ENCODE peak calls at places on chromosomes 7 and 10, in seven cellular contexts. H is thoracic aorta, P is psoas muscle, Z is WERI-Rb-1, A is H9, W is right atrium auricular region, B is fibroblast of mammary gland. G is an unnamed sample.

GRCh38 chr10:91367558-91367957 is 42.6 kb upstream of the HECTD2 start:
- DNase-seq in H (no peak), P (no peak), Z (no peak), A (no peak), W (no peak), B (no peak), G (no peak)

GRCh38 chr10:110887560-110887959 is 15.8 kb downstream of the PDCD4 start:
- DNase-seq in H (no peak), P (no peak), Z (no peak), A (no peak), W (no peak), B (no peak), G (no peak)

GRCh38 chr7:42972703-42973500 is 40.7 kb downstream of the MRPL32 start:
- DNase-seq in H (peak), P (no peak), Z (no peak), A (no peak), W (peak), B (peak), G (no peak)

GRCh38 chr7:155953781-155954549 is 141.7 kb upstream of the SHH start:
- DNase-seq in H (no peak), P (no peak), Z (no peak), A (no peak), W (no peak), B (no peak), G (no peak)

GRCh38 chr7:43750016-43750887 is 8.2 kb upstream of the BLVRA start:
- DNase-seq in H (no peak), P (peak), Z (no peak), A (peak), W (no peak), B (peak), G (peak)

GRCh38 chr7:131921016-131921415 is 364.6 kb upstream of the PODXL start:
- DNase-seq in H (no peak), P (no peak), Z (no peak), A (no peak), W (no peak), B (peak), G (no peak)

GRCh38 chr10:4141471-4141870 is 356.5 kb upstream of the KLF6 start:
- DNase-seq in H (no peak), P (no peak), Z (no peak), A (peak), W (no peak), B (peak), G (no peak)

GRCh38 chr10:131249238-131249956 is 62.1 kb downstream of the TCERG1L start:
- DNase-seq in H (no peak), P (no peak), Z (no peak), A (no peak), W (no peak), B (no peak), G (no peak)

GRCh38 chr7:37031571-37032257 is 307.4 kb upstream of the AOAH start:
- DNase-seq in H (peak), P (peak), Z (no peak), A (peak), W (peak), B (peak), G (no peak)

GRCh38 chr7:137696376-137696775 is 150.4 kb downstream of the DGKI start:
- DNase-seq in H (no peak), P (no peak), Z (no peak), A (no peak), W (no peak), B (peak), G (no peak)

GRCh38 chr10:93417886-93418285 is 64.2 kb downstream of the MYOF start:
- DNase-seq in H (no peak), P (no peak), Z (no peak), A (no peak), W (peak), B (no peak), G (no peak)

GRCh38 chr10:62050941-62051433 is 149.5 kb downstream of the ARID5B start:
- DNase-seq in H (peak), P (peak), Z (no peak), A (no peak), W (peak), B (peak), G (no peak)

GRCh38 chr10:21402606-21403083 is 122.8 kb downstream of the SKIDA1 start:
- DNase-seq in H (no peak), P (no peak), Z (no peak), A (no peak), W (no peak), B (peak), G (no peak)

GRCh38 chr10:14659626-14660196 is 115.0 kb downstream of the FAM107B start:
- DNase-seq in H (no peak), P (no peak), Z (no peak), A (no peak), W (no peak), B (no peak), G (no peak)

GRCh38 chr7:80279760-80280159 is 145.1 kb downstream of the GNAI1 start:
- DNase-seq in H (no peak), P (no peak), Z (no peak), A (no peak), W (no peak), B (no peak), G (no peak)

GRCh38 chr10:77504870-77505257 is 132.7 kb downstream of the KCNMA1 start:
- DNase-seq in H (no peak), P (no peak), Z (peak), A (no peak), W (no peak), B (peak), G (no peak)
- TF ChIP-seq CTCF in H (no peak), P (no peak), Z (peak), A (peak), W (no peak), B (no peak), G (no peak)

GRCh38 chr7:115511330-115511729 is 519.2 kb downstream of the TFEC start:
- DNase-seq in H (no peak), P (no peak), Z (no peak), A (no peak), W (no peak), B (no peak), G (no peak)
- TF ChIP-seq CTCF in H (no peak), P (no peak), Z (no peak), A (no peak), W (no peak), B (no peak), G (no peak)

GRCh38 chr7:110050831-110051230 is 1040.1 kb upstream of the LRRN3 start:
- DNase-seq in H (no peak), P (no peak), Z (no peak), A (no peak), W (no peak), B (no peak), G (no peak)

GRCh38 chr7:110051386-110051785 is 1039.5 kb upstream of the LRRN3 start:
- DNase-seq in H (no peak), P (no peak), Z (no peak), A (no peak), W (no peak), B (no peak), G (no peak)
- TF ChIP-seq CTCF in H (no peak), P (no peak), Z (no peak), A (no peak), W (no peak), B (no peak), G (no peak)

GRCh38 chr7:29243777-29244655 is 49.4 kb downstream of the CHN2 start:
- DNase-seq in H (no peak), P (no peak), Z (peak), A (peak), W (no peak), B (no peak), G (no peak)
- TF ChIP-seq CTCF in H (no peak), P (no peak), Z (peak), A (peak), W (no peak), B (no peak), G (no peak)

GRCh38 chr10:11881477-11882417 is 58.6 kb downstream of the PROSER2 start:
- DNase-seq in H (no peak), P (no peak), Z (no peak), A (peak), W (no peak), B (no peak), G (no peak)
- TF ChIP-seq CTCF in H (no peak), P (no peak), Z (peak), A (peak), W (no peak), B (no peak), G (peak)

GRCh38 chr10:99548041-99548530 is 15.3 kb downstream of the NKX2-3 start:
- DNase-seq in H (no peak), P (no peak), Z (peak), A (peak), W (no peak), B (peak), G (no peak)
- TF ChIP-seq CTCF in H (no peak), P (peak), Z (peak), A (peak), W (no peak), B (peak), G (no peak)

GRCh38 chr10:70272925-70273316 is 10.9 kb downstream of the NPFFR1 start:
- DNase-seq in H (no peak), P (no peak), Z (no peak), A (no peak), W (no peak), B (peak), G (no peak)
- TF ChIP-seq CTCF in H (peak), P (peak), Z (no peak), A (peak), W (peak), B (peak), G (peak)

DNA sequence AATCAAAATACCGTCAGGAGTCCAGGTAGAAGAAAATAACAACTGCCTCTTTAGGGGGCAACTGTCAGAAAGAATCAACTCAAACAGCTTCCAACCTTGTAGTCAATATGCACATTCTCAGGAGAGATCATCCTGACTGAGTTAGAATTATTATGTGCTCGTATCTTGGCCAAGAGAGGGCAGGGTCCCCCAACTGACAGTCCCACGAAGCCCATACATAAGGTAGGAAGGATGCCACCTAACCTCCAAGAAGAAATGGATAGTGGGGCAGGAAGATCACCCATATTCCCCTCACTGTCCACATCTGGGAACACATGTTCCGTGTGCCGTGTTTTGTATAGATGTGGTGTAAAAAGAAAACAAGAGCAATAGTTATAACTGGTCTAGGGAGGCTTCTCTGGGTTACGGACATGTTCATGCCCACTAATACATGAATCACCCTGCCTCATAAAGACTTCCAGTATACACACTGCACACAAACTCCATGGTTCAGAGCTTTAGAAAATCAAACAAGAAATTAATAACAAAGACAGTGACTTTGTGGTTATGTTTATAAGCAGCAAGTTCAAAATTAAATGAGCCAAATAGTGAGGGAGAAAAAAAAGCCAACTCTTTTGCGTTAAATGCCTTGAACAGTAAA is 295.6 kb downstream of the FGFR2 start:
- DNase-seq in H (no peak), P (no peak), Z (no peak), A (no peak), W (no peak), B (no peak), G (no peak)
- TF ChIP-seq CTCF in H (no peak), P (no peak), Z (no peak), A (no peak), W (no peak), B (no peak), G (no peak)

DNA sequence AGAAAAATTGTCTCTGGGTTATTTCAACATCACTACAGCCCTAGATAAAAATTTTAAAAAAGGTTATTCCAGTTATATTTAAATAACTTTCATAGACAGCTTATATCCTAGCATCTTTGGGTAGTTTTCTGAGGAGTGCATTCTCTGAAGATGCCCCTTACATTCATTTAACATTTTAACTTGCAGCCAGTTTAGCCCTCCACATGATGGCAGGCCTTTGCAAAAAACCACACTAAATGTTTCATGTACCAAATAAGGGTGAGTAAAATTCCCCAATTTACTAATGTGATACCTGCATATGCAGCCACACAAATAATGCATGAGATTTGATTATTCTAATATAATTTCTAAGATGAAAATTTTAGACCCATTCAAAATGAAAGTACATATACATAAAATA is 108.4 kb upstream of the ZWINT start:
- DNase-seq in H (no peak), P (no peak), Z (no peak), A (no peak), W (no peak), B (no peak), G (no peak)
- TF ChIP-seq CTCF in H (no peak), P (no peak), Z (no peak), A (no peak), W (no peak), B (no peak), G (no peak)

DNA sequence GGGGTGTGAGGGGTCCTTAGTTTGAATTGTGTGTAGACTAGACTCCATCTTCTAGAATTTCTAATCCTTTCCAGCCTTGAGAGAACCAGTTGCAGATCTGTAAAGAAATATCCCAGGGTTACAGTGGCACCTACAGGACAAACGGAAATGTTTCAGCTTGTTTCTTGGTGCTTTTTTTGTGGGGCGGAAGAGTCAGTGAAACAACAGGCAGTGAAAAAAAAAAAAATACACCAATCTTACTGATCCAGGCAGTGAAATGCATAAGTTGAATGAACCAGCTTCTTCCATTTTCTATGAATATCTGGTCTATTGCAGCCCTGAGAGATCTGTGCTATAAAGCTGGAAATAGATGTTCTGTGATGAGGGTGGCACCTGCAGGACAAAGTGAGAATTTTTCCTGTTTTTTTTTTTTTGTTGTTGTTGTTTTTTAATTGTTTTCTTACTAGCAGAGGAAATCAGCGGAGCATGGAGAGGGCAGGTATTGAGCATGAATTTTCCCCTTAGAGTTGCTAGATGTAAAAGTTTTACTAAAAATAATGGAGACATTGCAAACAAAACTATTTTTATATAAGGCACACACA is 81.9 kb upstream of the DYNC1I1 start:
- DNase-seq in H (no peak), P (no peak), Z (peak), A (no peak), W (no peak), B (peak), G (no peak)
- TF ChIP-seq CTCF in H (peak), P (peak), Z (peak), A (peak), W (peak), B (peak), G (peak)